ENCODE peak calls at places on chromosomes 13 and 19, in four cellular contexts. One of them, this sample, is unnamed.
A peak's percentile ranks its signal among the peaks of the same experiment; 100 is the strongest.

GRCh38 chr13:113785051-113786010 is 26.3 kb downstream of the TMEM255B start:
- DNase-seq in fibroblast of mammary gland: peak; percentile 72
- DNase-seq in K562: no peak
- DNase-seq in left lung: no peak
- DNase-seq in this sample: no peak

GRCh38 chr13:21823416-21823815 is 152.5 kb downstream of the FGF9 start:
- DNase-seq in fibroblast of mammary gland: no peak
- DNase-seq in left lung: no peak
- DNase-seq in K562: no peak
- DNase-seq in this sample: no peak

GRCh38 chr19:41495589-41495988 is 52.6 kb downstream of the ERICH4 start:
- DNase-seq in K562: no peak
- DNase-seq in fibroblast of mammary gland: no peak
- DNase-seq in left lung: no peak
- DNase-seq in this sample: no peak

GRCh38 chr19:5585461-5586299 is 17.9 kb upstream of the TINCR start:
- DNase-seq in K562: peak; percentile 83
- DNase-seq in fibroblast of mammary gland: no peak
- DNase-seq in left lung: no peak
- DNase-seq in this sample: peak; percentile 92

GRCh38 chr19:39390759-39391592 is at the start of the genes MED29 and PAF1:
- DNase-seq in left lung: peak; percentile 97
- DNase-seq in fibroblast of mammary gland: peak; percentile 100
- DNase-seq in K562: peak; percentile 96
- DNase-seq in this sample: peak; percentile 98

GRCh38 chr19:52227980-52228379 is 38.1 kb downstream of the PPP2R1A start:
- DNase-seq in fibroblast of mammary gland: no peak
- DNase-seq in left lung: no peak
- DNase-seq in K562: no peak
- DNase-seq in this sample: no peak

GRCh38 chr19:1521636-1522035 is 2.2 kb upstream of the PLK5 start:
- DNase-seq in left lung: no peak
- DNase-seq in K562: no peak
- DNase-seq in fibroblast of mammary gland: no peak
- DNase-seq in this sample: no peak

GRCh38 chr19:5927439-5927821 is 13.4 kb downstream of the CAPS start:
- DNase-seq in K562: no peak
- DNase-seq in left lung: no peak
- DNase-seq in fibroblast of mammary gland: no peak
- DNase-seq in this sample: no peak

GRCh38 chr13:27822258-27822872 is 30.1 kb downstream of the GSX1 start:
- DNase-seq in K562: no peak
- DNase-seq in fibroblast of mammary gland: peak; percentile 13
- DNase-seq in left lung: no peak
- DNase-seq in this sample: no peak

GRCh38 chr19:48560095-48560530 is 8.1 kb downstream of the SULT2B1 start:
- DNase-seq in fibroblast of mammary gland: peak; percentile 18
- DNase-seq in K562: peak; percentile 47
- DNase-seq in left lung: no peak
- DNase-seq in this sample: no peak
- TF ChIP-seq CTCF in fibroblast of mammary gland: peak; percentile 2
- TF ChIP-seq CTCF in K562: peak; percentile 33
- TF ChIP-seq CTCF in left lung: no peak
- TF ChIP-seq CTCF in this sample: no peak

GRCh38 chr19:10720607-10721125 is 2.8 kb downstream of the DNM2 start:
- DNase-seq in left lung: no peak
- DNase-seq in fibroblast of mammary gland: no peak
- DNase-seq in K562: no peak
- DNase-seq in this sample: no peak
- H3K4me3 ChIP-seq in left lung: peak overlapping the region; percentile 97
- H3K4me3 ChIP-seq in fibroblast of mammary gland: no peak overlapping the region
- H3K4me3 ChIP-seq in K562: no peak overlapping the region
- H3K4me3 ChIP-seq in this sample: no peak overlapping the region

GRCh38 chr19:16096281-16096855 is 15.3 kb upstream of the RAB8A start:
- DNase-seq in fibroblast of mammary gland: no peak
- DNase-seq in K562: no peak
- DNase-seq in left lung: no peak
- DNase-seq in this sample: no peak
- TF ChIP-seq CTCF in fibroblast of mammary gland: no peak
- TF ChIP-seq CTCF in K562: no peak
- TF ChIP-seq CTCF in left lung: no peak
- TF ChIP-seq CTCF in this sample: no peak

GRCh38 chr19:46617566-46618079 is 7.3 kb downstream of the PTGIR start:
- DNase-seq in K562: no peak
- DNase-seq in fibroblast of mammary gland: no peak
- DNase-seq in left lung: no peak
- DNase-seq in this sample: no peak

GRCh38 chr19:46615966-46616365 is 8.9 kb downstream of the PTGIR start:
- DNase-seq in left lung: no peak
- DNase-seq in K562: no peak
- DNase-seq in fibroblast of mammary gland: no peak
- DNase-seq in this sample: no peak

GRCh38 chr19:46614114-46614701 is 10.7 kb downstream of the PTGIR start:
- DNase-seq in K562: peak; percentile 86
- DNase-seq in fibroblast of mammary gland: peak; percentile 77
- DNase-seq in left lung: peak; percentile 81
- DNase-seq in this sample: peak; percentile 81

GRCh38 chr19:46618670-46619231 is 6.1 kb downstream of the PTGIR start:
- DNase-seq in fibroblast of mammary gland: peak; percentile 58
- DNase-seq in left lung: no peak
- DNase-seq in K562: no peak
- DNase-seq in this sample: no peak

DNA sequence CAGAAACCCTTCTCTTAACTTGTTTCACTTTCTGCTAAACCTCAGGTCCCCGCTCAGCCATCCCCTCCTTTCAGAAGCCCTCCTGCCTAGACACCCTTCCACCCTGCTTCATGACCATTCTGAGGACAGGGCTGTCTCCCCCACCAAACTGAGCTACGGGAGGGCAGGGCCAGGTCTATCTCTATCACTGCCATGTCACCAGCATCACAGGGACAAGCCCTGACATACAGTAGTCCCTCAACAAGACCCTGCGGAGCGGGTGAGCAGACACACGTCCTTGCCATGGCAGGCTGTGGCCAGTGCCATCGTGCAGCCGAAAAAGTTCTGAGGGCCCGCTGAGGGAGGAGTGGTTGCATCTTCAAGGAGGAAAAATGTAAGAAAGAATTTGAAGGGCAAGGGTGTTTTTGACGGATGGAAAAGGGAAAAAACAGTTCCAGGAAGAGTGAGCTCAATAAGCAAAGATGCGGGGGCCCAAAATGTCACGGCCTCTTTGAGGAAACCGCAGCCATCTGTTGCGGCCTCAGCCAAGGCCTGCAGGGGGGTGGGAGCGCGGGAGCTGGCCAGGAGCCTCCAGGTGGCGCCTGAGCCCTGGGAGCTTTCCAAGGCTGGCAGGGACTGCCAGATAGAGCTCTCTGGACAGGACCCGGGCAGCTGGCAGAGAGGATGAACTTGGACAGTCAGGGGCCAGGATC is 8.1 kb downstream of the PTGIR start:
- DNase-seq in K562: peak; percentile 65
- DNase-seq in left lung: no peak
- DNase-seq in fibroblast of mammary gland: peak; percentile 74
- DNase-seq in this sample: peak; percentile 77
- H3K4me3 ChIP-seq in K562: no peak overlapping the region
- H3K4me3 ChIP-seq in left lung: no peak overlapping the region
- H3K4me3 ChIP-seq in fibroblast of mammary gland: no peak overlapping the region
- H3K4me3 ChIP-seq in this sample: no peak overlapping the region

GRCh38 chr13:112616586-112617381 is 28.8 kb upstream of the TUBGCP3 start:
- DNase-seq in left lung: no peak
- DNase-seq in K562: peak; percentile 57
- DNase-seq in fibroblast of mammary gland: peak; percentile 60
- DNase-seq in this sample: peak; percentile 15
- TF ChIP-seq CTCF in left lung: peak; percentile 64
- TF ChIP-seq CTCF in K562: peak; percentile 65
- TF ChIP-seq CTCF in fibroblast of mammary gland: peak; percentile 70
- TF ChIP-seq CTCF in this sample: no peak

This sample was measured in thyroid gland.